ENCODE peak calls at places on chromosomes 2 and 18, in nine cellular contexts. Y is HFFc6, C is adrenal gland, T is tibial artery, N is dorsolateral prefrontal cortex, M is transverse colon, P is mammary epithelial cell, J is GM20000, G is esophagus muscularis mucosa. Z is an unnamed sample.
A peak's percentile ranks its signal among the peaks of the same experiment; 100 is the strongest.

GRCh38 chr18:77057043-77057442 is 75.5 kb downstream of the MBP start:
- DNase-seq in J (no peak), N (no peak), Y (no peak), P (no peak), G (no peak), C (no peak), T (no peak), M (no peak), Z (no peak)

GRCh38 chr2:98380203-98380535 is 33.9 kb downstream of the CNGA3 start:
- DNase-seq in P (no peak), J (no peak), Y (no peak), M (no peak), T (no peak), N (no peak), C (no peak), G (no peak), Z (no peak)

GRCh38 chr2:148860037-148860436 is 15.0 kb upstream of the KIF5C start:
- DNase-seq in C (no peak), G (no peak), T (no peak), M (no peak), Y (no peak), P (no peak), N (no peak), J (no peak), Z (no peak)

GRCh38 chr18:39796413-39796812 is 2158.6 kb upstream of the PIK3C3 start:
- DNase-seq in N (no peak), Y (no peak), M (no peak), J (no peak), G (no peak), C (no peak), P (peak; percentile 10), T (no peak), Z (no peak)

GRCh38 chr2:180573951-180574350 is 406.5 kb upstream of the UBE2E3 start:
- DNase-seq in M (no peak), P (peak; percentile 88), C (no peak), N (no peak), T (no peak), G (no peak), J (no peak), Y (peak; percentile 67), Z (no peak)

GRCh38 chr2:47490406-47490805 is 87.5 kb downstream of the MSH2 start:
- DNase-seq in C (no peak), G (no peak), J (no peak), Y (no peak), P (peak; percentile 35), T (peak; percentile 17), M (no peak), N (no peak), Z (no peak)

GRCh38 chr2:25341031-25341727 is 546 bp downstream of the DNMT3A start:
- DNase-seq in N (no peak), J (peak; percentile 90), T (peak; percentile 61), M (peak; percentile 34), C (no peak), G (no peak), Y (no peak), P (no peak), Z (no peak)

GRCh38 chr2:170362895-170363582 is 185.1 kb downstream of the MYO3B start:
- DNase-seq in N (no peak), C (no peak), P (no peak), J (no peak), M (no peak), T (no peak), G (no peak), Y (peak; percentile 28), Z (no peak)

GRCh38 chr2:63050186-63050915 is at the start of gene OTX1:
- DNase-seq in Y (peak; percentile 43), J (peak; percentile 96), P (peak; percentile 86), C (no peak), M (peak; percentile 59), G (no peak), T (no peak), N (no peak), Z (no peak)

GRCh38 chr2:191869178-191869577 is 22.3 kb upstream of the CAVIN2 start:
- DNase-seq in C (peak; percentile 69), Y (peak; percentile 33), P (no peak), M (peak; percentile 41), G (no peak), N (peak; percentile 32), J (no peak), T (no peak), Z (no peak)
- TF ChIP-seq CTCF in C (no peak), Y (peak; percentile 74), P (peak; percentile 15), M (peak; percentile 30), G (no peak), N (no peak), J (peak; percentile 46), T (no peak), Z (peak; percentile 15)

GRCh38 chr2:130359466-130359865 is 3.6 kb downstream of the PTPN18 start:
- DNase-seq in G (no peak), Y (no peak), T (no peak), N (no peak), J (no peak), M (no peak), C (no peak), P (no peak), Z (no peak)
- TF ChIP-seq CTCF in G (no peak), Y (no peak), T (no peak), N (no peak), J (no peak), M (no peak), C (no peak), P (no peak), Z (no peak)

GRCh38 chr2:105934467-105934866 is 189.8 kb downstream of the NCK2 start:
- DNase-seq in P (no peak), T (no peak), C (no peak), N (no peak), M (no peak), G (no peak), Y (no peak), J (no peak), Z (no peak)

GRCh38 chr2:105935048-105935447 is 190.3 kb downstream of the NCK2 start:
- DNase-seq in P (no peak), T (no peak), M (no peak), N (no peak), G (no peak), J (no peak), C (no peak), Y (no peak), Z (no peak)

GRCh38 chr2:105933906-105934305 is 189.2 kb downstream of the NCK2 start:
- DNase-seq in M (no peak), C (no peak), G (no peak), N (no peak), P (no peak), Y (no peak), J (no peak), T (no peak), Z (no peak)

GRCh38 chr2:105936954-105937353 is 192.2 kb downstream of the NCK2 start:
- DNase-seq in P (peak; percentile 73), M (no peak), N (no peak), J (no peak), G (no peak), C (no peak), T (no peak), Y (no peak), Z (no peak)

DNA sequence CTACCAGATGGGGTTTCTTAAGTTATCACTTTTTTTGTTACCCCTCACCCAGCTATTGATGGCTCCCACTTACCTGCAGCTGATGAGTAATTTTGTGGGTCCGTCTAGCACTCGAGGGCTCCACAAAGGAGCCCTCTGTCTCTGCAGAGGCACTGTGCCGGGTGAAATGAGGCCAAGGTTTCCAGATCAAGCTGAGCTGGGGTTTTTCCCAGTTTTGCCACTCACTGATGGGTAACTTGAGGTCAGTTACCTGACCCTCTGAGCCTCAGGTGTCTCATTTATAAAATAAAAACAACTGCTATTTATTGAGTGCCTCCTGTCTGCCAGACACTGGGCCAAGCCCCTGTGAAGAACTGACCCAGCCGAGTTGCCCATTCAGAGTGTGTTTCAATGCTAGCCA is 192.8 kb downstream of the NCK2 start:
- DNase-seq in C (no peak), G (no peak), J (no peak), P (peak; percentile 83), M (no peak), T (no peak), Y (no peak), N (no peak), Z (no peak)
- TF ChIP-seq CTCF in C (no peak), G (no peak), J (no peak), P (no peak), M (no peak), T (no peak), Y (no peak), N (no peak), Z (no peak)

DNA sequence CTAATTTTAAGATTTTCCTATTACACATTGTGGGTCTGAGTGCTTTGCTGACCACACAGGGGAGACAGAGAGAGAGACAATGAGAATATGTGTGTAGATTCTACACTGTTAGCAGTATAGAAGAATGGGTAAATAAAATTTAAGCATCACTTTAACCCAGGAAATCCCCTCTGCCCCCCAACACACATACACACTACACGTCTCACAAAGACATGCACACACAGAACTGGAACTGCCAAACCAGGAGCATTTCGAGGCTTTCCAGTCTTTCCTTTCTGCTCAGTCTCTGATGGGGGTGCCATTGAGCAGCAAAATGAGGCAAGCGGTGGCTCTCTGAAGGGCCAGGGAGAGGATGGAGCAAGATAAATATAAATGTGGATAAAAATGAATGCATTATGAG is 2.5 kb downstream of the MERTK start:
- DNase-seq in M (peak; percentile 54), N (no peak), P (peak; percentile 28), Y (no peak), T (no peak), C (no peak), G (peak; percentile 90), J (no peak), Z (no peak)
- TF ChIP-seq CTCF in M (peak; percentile 25), N (no peak), P (peak; percentile 4), Y (peak; percentile 51), T (no peak), C (peak; percentile 46), G (peak; percentile 31), J (no peak), Z (peak; percentile 37)

GRCh38 chr2:79935771-79936657 is 368.5 kb downstream of the LRRTM1 start:
- DNase-seq in J (peak; percentile 29), M (peak; percentile 48), Y (peak; percentile 72), P (peak; percentile 23), N (peak; percentile 61), G (no peak), T (no peak), C (peak; percentile 65), Z (peak; percentile 20)
- TF ChIP-seq CTCF in J (peak; percentile 71), M (peak; percentile 48), Y (peak; percentile 79), P (peak; percentile 56), N (peak; percentile 47), G (peak; percentile 41), T (no peak), C (peak; percentile 55), Z (peak; percentile 73)